ENCODE peak calls at places on chromosome 7, in six cellular contexts. One of them, this sample, is unnamed.

GRCh38 chr7:824106-824505 is 8.2 kb upstream of the SUN1 start:
- DNase-seq in activated T-helper 9 cell treated with anti-CD3 and anti-CD28 coated beads, Interleukin-2, amount 50 U/mL, for 16 hours: no peak
- DNase-seq in epithelial cell of prostate: no peak
- DNase-seq in DMS153: peak; percentile 39
- DNase-seq in EH: peak; percentile 19
- DNase-seq in ureter: no peak
- DNase-seq in this sample: no peak

GRCh38 chr7:151904270-151904669 is 27.4 kb upstream of the PRKAG2 start:
- DNase-seq in activated T-helper 9 cell treated with anti-CD3 and anti-CD28 coated beads, Interleukin-2, amount 50 U/mL, for 16 hours: no peak
- DNase-seq in epithelial cell of prostate: no peak
- DNase-seq in DMS153: no peak
- DNase-seq in EH: no peak
- DNase-seq in ureter: no peak
- DNase-seq in this sample: no peak

GRCh38 chr7:127903913-127904705 is 127.1 kb downstream of the LRRC4 start:
- DNase-seq in activated T-helper 9 cell treated with anti-CD3 and anti-CD28 coated beads, Interleukin-2, amount 50 U/mL, for 16 hours: no peak
- DNase-seq in epithelial cell of prostate: no peak
- DNase-seq in DMS153: no peak
- DNase-seq in EH: no peak
- DNase-seq in ureter: no peak
- DNase-seq in this sample: no peak

GRCh38 chr7:100088621-100089457 is at the start of gene COPS6:
- DNase-seq in activated T-helper 9 cell treated with anti-CD3 and anti-CD28 coated beads, Interleukin-2, amount 50 U/mL, for 16 hours: peak; percentile 81
- DNase-seq in epithelial cell of prostate: no peak
- DNase-seq in DMS153: peak; percentile 43
- DNase-seq in EH: peak; percentile 74
- DNase-seq in ureter: peak; percentile 87
- DNase-seq in this sample: peak; percentile 87

GRCh38 chr7:100220833-100221718 is 1.3 kb downstream of the PVRIG start:
- DNase-seq in activated T-helper 9 cell treated with anti-CD3 and anti-CD28 coated beads, Interleukin-2, amount 50 U/mL, for 16 hours: peak; percentile 47
- DNase-seq in epithelial cell of prostate: no peak
- DNase-seq in DMS153: no peak
- DNase-seq in EH: no peak
- DNase-seq in ureter: no peak
- DNase-seq in this sample: peak; percentile 34

GRCh38 chr7:137592232-137592896 is 248.8 kb upstream of the PTN start:
- DNase-seq in activated T-helper 9 cell treated with anti-CD3 and anti-CD28 coated beads, Interleukin-2, amount 50 U/mL, for 16 hours: no peak
- DNase-seq in epithelial cell of prostate: peak; percentile 12
- DNase-seq in DMS153: peak; percentile 19
- DNase-seq in EH: peak; percentile 81
- DNase-seq in ureter: peak; percentile 46
- DNase-seq in this sample: no peak

GRCh38 chr7:159094030-159094740 is 50.5 kb downstream of the VIPR2 start:
- DNase-seq in activated T-helper 9 cell treated with anti-CD3 and anti-CD28 coated beads, Interleukin-2, amount 50 U/mL, for 16 hours: no peak
- DNase-seq in epithelial cell of prostate: no peak
- DNase-seq in DMS153: no peak
- DNase-seq in EH: no peak
- DNase-seq in ureter: peak; percentile 39
- DNase-seq in this sample: peak; percentile 17

GRCh38 chr7:111678281-111678680 is 116.0 kb upstream of the IMMP2L start:
- DNase-seq in activated T-helper 9 cell treated with anti-CD3 and anti-CD28 coated beads, Interleukin-2, amount 50 U/mL, for 16 hours: no peak
- DNase-seq in epithelial cell of prostate: no peak
- DNase-seq in DMS153: no peak
- DNase-seq in EH: peak; percentile 28
- DNase-seq in ureter: no peak
- DNase-seq in this sample: no peak

GRCh38 chr7:133797355-133797754 is 329.8 kb upstream of the LRGUK start:
- DNase-seq in activated T-helper 9 cell treated with anti-CD3 and anti-CD28 coated beads, Interleukin-2, amount 50 U/mL, for 16 hours: no peak
- DNase-seq in epithelial cell of prostate: no peak
- DNase-seq in DMS153: no peak
- DNase-seq in EH: no peak
- DNase-seq in ureter: no peak
- DNase-seq in this sample: no peak

GRCh38 chr7:70621954-70622596 is 509.9 kb upstream of the GALNT17 start:
- DNase-seq in activated T-helper 9 cell treated with anti-CD3 and anti-CD28 coated beads, Interleukin-2, amount 50 U/mL, for 16 hours: no peak
- DNase-seq in epithelial cell of prostate: no peak
- DNase-seq in DMS153: no peak
- DNase-seq in EH: no peak
- DNase-seq in ureter: no peak
- DNase-seq in this sample: no peak

GRCh38 chr7:67301667-67302066 is 305.0 kb downstream of the TYW1 start:
- DNase-seq in activated T-helper 9 cell treated with anti-CD3 and anti-CD28 coated beads, Interleukin-2, amount 50 U/mL, for 16 hours: no peak
- DNase-seq in epithelial cell of prostate: no peak
- DNase-seq in DMS153: no peak
- DNase-seq in EH: peak; percentile 8
- DNase-seq in ureter: no peak
- DNase-seq in this sample: no peak

GRCh38 chr7:98922392-98923107 is 44.2 kb downstream of the TRRAP start:
- DNase-seq in activated T-helper 9 cell treated with anti-CD3 and anti-CD28 coated beads, Interleukin-2, amount 50 U/mL, for 16 hours: no peak
- DNase-seq in epithelial cell of prostate: no peak
- DNase-seq in DMS153: peak; percentile 85
- DNase-seq in EH: peak; percentile 21
- DNase-seq in ureter: no peak
- DNase-seq in this sample: peak; percentile 52

GRCh38 chr7:35714862-35715261 is 19.9 kb upstream of the HERPUD2 start:
- DNase-seq in activated T-helper 9 cell treated with anti-CD3 and anti-CD28 coated beads, Interleukin-2, amount 50 U/mL, for 16 hours: no peak
- DNase-seq in epithelial cell of prostate: peak; percentile 29
- DNase-seq in DMS153: no peak
- DNase-seq in EH: no peak
- DNase-seq in ureter: no peak
- DNase-seq in this sample: no peak

GRCh38 chr7:12607134-12607533 is 36.6 kb downstream of the SCIN start:
- DNase-seq in activated T-helper 9 cell treated with anti-CD3 and anti-CD28 coated beads, Interleukin-2, amount 50 U/mL, for 16 hours: no peak
- DNase-seq in epithelial cell of prostate: no peak
- DNase-seq in DMS153: peak; percentile 99
- DNase-seq in EH: no peak
- DNase-seq in ureter: no peak
- DNase-seq in this sample: no peak

This sample was measured in stomach.